ENCODE peak calls at places on chromosomes 11 and 22, in six cellular contexts. E is neural progenitor cell, M is mucosa of descending colon, T is fibroblast of the aortic adventitia, X is stomach, Y is cardiac muscle cell. N is an unnamed sample.

GRCh38 chr11:32065865-32066264 is 25.0 kb upstream of the RCN1 start:
- DNase-seq in E (no peak), M (no peak), T (no peak), X (no peak), Y (no peak), N (no peak)

GRCh38 chr11:86769219-86769618 is 31.1 kb upstream of the PRSS23 start:
- DNase-seq in E (no peak), M (no peak), T (no peak), X (no peak), Y (no peak), N (no peak)

GRCh38 chr22:33922268-33922667 is 2.0 kb upstream of the LARGE1 start:
- DNase-seq in E (peak), M (peak), T (peak), X (peak), Y (peak), N (peak)

GRCh38 chr22:25407859-25408229 is 156.6 kb upstream of the GRK3 start:
- DNase-seq in E (no peak), M (no peak), T (no peak), X (no peak), Y (no peak), N (no peak)

GRCh38 chr22:49946612-49947295 is 13.8 kb upstream of the PIM3 start:
- DNase-seq in E (peak), M (peak), T (no peak), X (peak), Y (no peak), N (no peak)

GRCh38 chr11:74462009-74462408 is 5.3 kb downstream of the KCNE3 start:
- DNase-seq in E (peak), M (peak), T (peak), X (peak), Y (peak), N (peak)

GRCh38 chr22:35191412-35191811 is 65.9 kb upstream of the HMGXB4 start:
- DNase-seq in E (no peak), M (no peak), T (no peak), X (no peak), Y (peak), N (no peak)

GRCh38 chr22:40271440-40271839 is 74.9 kb upstream of the ADSL start:
- DNase-seq in E (no peak), M (no peak), T (peak), X (no peak), Y (no peak), N (no peak)

GRCh38 chr22:44620129-44620840 is 81.7 kb upstream of the PRR5 start:
- DNase-seq in E (peak), M (peak), T (peak), X (peak), Y (peak), N (peak)

GRCh38 chr22:44597616-44598015 is 99.6 kb upstream of the RTL6 start:
- DNase-seq in E (peak), M (no peak), T (no peak), X (no peak), Y (no peak), N (no peak)

GRCh38 chr11:15118431-15118830 is 3.7 kb downstream of the INSC start:
- DNase-seq in E (no peak), M (no peak), T (no peak), X (no peak), Y (no peak), N (no peak)

GRCh38 chr11:33015621-33016551 is at the start of gene DEPDC7:
- DNase-seq in E (peak), M (peak), T (peak), X (peak), Y (peak), N (peak)

GRCh38 chr22:31103899-31104694 is 3.3 kb downstream of the SELENOM start:
- DNase-seq in E (no peak), M (peak), T (no peak), X (no peak), Y (no peak), N (peak)

GRCh38 chr11:78914503-78914902 is 339.8 kb upstream of the NARS2 start:
- DNase-seq in E (no peak), M (no peak), T (no peak), X (no peak), Y (no peak), N (no peak)

GRCh38 chr11:32576456-32576855 is 7.2 kb upstream of the EIF3M start:
- DNase-seq in E (no peak), M (no peak), T (no peak), X (no peak), Y (no peak), N (no peak)

GRCh38 chr22:36021649-36022048 is 7.0 kb downstream of the RBFOX2 start:
- DNase-seq in E (no peak), M (no peak), T (no peak), X (no peak), Y (no peak), N (no peak)

GRCh38 chr11:72721689-72722049 is 30.5 kb downstream of the ARAP1 start:
- DNase-seq in E (no peak), M (peak), T (no peak), X (peak), Y (peak), N (peak)

GRCh38 chr11:11215058-11215815 is 137.8 kb downstream of the CSNK2A3 start:
- DNase-seq in E (peak), M (no peak), T (no peak), X (no peak), Y (no peak), N (no peak)

GRCh38 chr11:34053161-34053686 is 1.7 kb downstream of the CAPRIN1 start:
- DNase-seq in E (peak), M (peak), T (peak), X (peak), Y (peak), N (peak)

GRCh38 chr11:123011510-123011909 is 29.9 kb upstream of the BSX start:
- DNase-seq in E (no peak), M (no peak), T (no peak), X (no peak), Y (no peak), N (no peak)

GRCh38 chr11:68498313-68498712 is 37.8 kb downstream of the PPP6R3 start:
- DNase-seq in E (no peak), M (no peak), T (peak), X (peak), Y (peak), N (no peak)

GRCh38 chr11:88284306-88285057 is 53.1 kb downstream of the CTSC start:
- DNase-seq in E (no peak), M (no peak), T (peak), X (no peak), Y (peak), N (no peak)

GRCh38 chr11:34632105-34632780 is 11.3 kb downstream of the EHF start:
- DNase-seq in E (peak), M (no peak), T (no peak), X (peak), Y (no peak), N (no peak)

GRCh38 chr11:132640952-132641351 is 891.3 kb downstream of the OPCML start:
- DNase-seq in E (no peak), M (no peak), T (no peak), X (no peak), Y (no peak), N (no peak)

GRCh38 chr22:29478326-29479276 is 1.4 kb upstream of the NEFH start:
- DNase-seq in E (peak), M (no peak), T (no peak), X (no peak), Y (peak), N (no peak)

GRCh38 chr22:37571258-37571991 is 8.5 kb downstream of the LGALS2 start:
- DNase-seq in E (no peak), M (no peak), T (no peak), X (no peak), Y (no peak), N (no peak)

GRCh38 chr11:114386545-114386944 is 13.8 kb downstream of the C11orf71 start:
- DNase-seq in E (no peak), M (no peak), T (peak), X (no peak), Y (peak), N (no peak)

GRCh38 chr11:128890216-128890542 is 977 bp upstream of the KCNJ5 start:
- DNase-seq in E (no peak), M (no peak), T (no peak), X (no peak), Y (no peak), N (no peak)

GRCh38 chr22:19405652-19406051 is 25.9 kb downstream of the HIRA start:
- DNase-seq in E (no peak), M (no peak), T (no peak), X (no peak), Y (no peak), N (no peak)

GRCh38 chr11:103086461-103086860 is 5.5 kb downstream of the DCUN1D5 start:
- DNase-seq in E (no peak), M (no peak), T (peak), X (no peak), Y (peak), N (no peak)

GRCh38 chr22:50581031-50581949 is 1.4 kb downstream of the CHKB start:
- DNase-seq in E (no peak), M (no peak), T (no peak), X (no peak), Y (no peak), N (no peak)

GRCh38 chr22:38872831-38873248 is 824 bp upstream of the CBX6 start:
- DNase-seq in E (peak), M (peak), T (peak), X (peak), Y (peak), N (peak)

DNA sequence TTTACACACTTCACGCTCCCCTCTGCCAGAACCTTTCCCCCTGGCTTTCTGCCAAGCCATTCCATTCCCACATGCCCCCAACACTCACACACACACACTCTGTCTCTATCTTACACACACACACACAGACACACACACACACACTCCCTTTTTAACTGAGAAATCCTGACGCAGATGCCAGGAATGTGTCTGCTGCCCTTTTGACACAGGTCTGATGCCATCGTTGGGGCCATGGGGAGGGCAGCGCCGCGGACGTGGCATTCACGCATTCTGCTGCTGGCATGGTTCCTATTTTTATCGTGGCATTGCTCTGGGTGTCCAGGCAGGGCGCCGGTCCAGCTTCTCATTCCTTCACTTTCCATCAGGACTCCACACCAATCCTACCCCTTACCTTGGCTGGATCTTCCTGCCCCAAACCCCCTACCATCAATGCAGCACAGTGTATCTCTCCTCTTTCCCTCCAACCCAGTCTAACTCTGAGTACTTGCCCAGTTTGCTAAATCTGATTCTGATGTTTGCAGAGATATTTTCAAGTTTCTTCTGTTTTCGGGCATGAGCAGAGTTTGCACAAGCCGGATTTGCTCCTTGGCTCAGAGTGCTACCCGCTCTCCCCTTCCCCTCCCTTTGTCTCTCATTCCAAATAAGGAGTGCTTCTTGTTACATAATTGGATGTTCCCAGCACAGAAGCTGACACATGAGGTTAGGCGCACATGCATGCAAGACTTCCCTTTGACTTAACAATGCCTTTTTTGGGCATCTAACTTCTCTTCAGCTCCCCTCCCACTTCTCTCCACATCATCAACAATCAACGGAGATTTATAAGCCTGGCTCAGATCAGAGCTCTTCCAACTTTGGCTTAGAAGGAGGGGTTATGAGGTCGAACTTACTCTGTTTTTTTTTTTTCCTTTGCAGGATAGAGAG is 18.8 kb downstream of the SNX19 start:
- DNase-seq in E (no peak), M (peak), T (peak), X (peak), Y (peak), N (no peak)
- H3K4me3 ChIP-seq in E (no peak), M (no peak), T (peak), X (no peak), Y (no peak), N (no peak)

DNA sequence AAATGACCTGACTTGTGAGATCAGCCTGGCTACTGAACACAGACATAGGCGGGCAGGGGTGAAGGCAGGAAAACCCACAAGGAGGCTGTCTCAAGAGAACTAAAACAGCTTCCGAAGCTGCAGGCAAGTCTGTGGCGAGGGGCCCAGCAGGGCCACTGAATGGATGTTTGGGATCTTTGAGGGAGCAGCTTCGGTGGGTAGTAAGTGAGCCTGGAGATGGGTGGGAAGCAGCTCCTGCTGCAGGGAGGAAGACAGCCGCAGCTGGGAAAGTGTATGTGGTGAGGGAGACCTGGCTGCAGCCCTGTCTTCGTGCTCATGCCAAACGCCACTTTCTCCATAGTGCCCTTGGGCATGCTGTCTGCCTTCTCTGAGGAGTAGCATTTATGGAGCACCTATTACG is 3.4 kb downstream of the CCDC86 start:
- DNase-seq in E (no peak), M (no peak), T (no peak), X (no peak), Y (no peak), N (no peak)
- H3K4me3 ChIP-seq in E (no peak), M (no peak), T (no peak), X (no peak), Y (no peak), N (no peak)

GRCh38 chr22:46057206-46057605 is 80.2 kb upstream of the WNT7B start:
- DNase-seq in E (no peak), M (peak), T (peak), X (peak), Y (no peak), N (no peak)
- H3K4me3 ChIP-seq in E (no peak), M (no peak), T (peak), X (peak), Y (no peak), N (no peak)

DNA sequence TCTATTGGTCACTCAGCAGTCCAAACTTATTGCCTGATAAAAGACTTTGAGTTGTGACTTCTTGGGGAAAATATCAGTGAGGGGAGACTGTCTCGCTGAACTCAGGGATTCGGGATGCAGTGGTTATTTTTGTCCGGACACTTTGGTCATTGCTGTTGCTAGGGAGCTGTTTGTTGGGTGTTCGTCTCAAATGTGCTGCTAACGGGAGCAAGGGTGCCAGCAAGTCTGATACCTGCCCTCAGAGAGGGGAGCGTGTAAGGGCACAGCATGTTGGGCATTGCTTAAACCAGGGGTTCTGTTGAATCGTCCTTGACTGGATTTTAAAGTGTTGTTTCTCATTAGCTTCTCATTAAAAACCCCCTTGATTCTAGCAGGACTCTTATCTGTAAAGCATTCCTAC is 49.2 kb upstream of the SLC25A18 start:
- DNase-seq in E (no peak), M (no peak), T (no peak), X (no peak), Y (no peak), N (no peak)
- H3K4me3 ChIP-seq in E (no peak), M (no peak), T (no peak), X (no peak), Y (no peak), N (no peak)

GRCh38 chr22:17774928-17775675 is 833 bp upstream of the BID start:
- DNase-seq in E (peak), M (no peak), T (no peak), X (no peak), Y (no peak), N (no peak)
- H3K4me3 ChIP-seq in E (peak), M (no peak), T (no peak), X (peak), Y (no peak), N (peak)

DNA sequence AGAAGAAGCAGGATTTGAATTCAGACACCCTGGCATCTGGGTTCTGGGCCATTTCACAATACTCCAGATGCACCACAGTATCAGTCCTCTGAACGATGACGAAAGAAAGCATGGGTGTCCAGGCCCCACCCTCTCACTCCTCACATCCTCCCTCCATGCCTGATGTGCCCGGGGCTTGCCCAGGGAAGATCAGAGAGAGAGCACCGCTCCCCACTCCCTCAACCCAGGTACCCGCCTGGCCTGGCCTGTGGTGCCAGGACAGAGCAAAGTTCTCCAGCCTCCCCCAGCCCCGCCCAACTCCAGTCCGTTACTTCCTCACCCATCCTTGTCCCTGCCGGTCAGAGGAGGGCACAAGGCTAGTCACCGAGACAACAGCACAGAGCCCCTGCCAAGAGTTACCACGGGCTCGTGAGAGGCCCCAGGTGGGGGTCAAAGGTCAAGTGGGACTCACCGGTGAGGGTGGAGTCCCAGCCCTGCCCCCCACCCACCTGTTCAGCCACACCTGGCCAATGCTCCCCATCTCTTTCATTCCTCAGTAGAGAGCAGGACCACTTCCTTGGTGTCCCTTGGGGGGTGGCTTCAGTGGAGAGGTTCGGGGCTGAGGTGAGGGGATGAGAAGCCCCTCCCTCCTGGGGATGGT is 8.1 kb downstream of the BCL9L start:
- DNase-seq in E (no peak), M (peak), T (peak), X (no peak), Y (peak), N (peak)
- H3K4me3 ChIP-seq in E (no peak), M (no peak), T (peak), X (peak), Y (no peak), N (peak)

GRCh38 chr11:46522682-46523281 is 71.0 kb downstream of the AMBRA1 start:
- DNase-seq in E (no peak), M (no peak), T (no peak), X (no peak), Y (no peak), N (no peak)
- H3K4me3 ChIP-seq in E (no peak), M (no peak), T (no peak), X (no peak), Y (no peak), N (no peak)